ENCODE peak calls at places on chromosomes 6 and 20, in seven cellular contexts. T is H9, C is mesendoderm, H is neuronal stem cell, B is IMR-90, J is trophoblast cell, V is H1. X is an unnamed sample.

GRCh38 chr6:2563635-2564034 is 187.1 kb downstream of the MYLK4 start:
- DNase-seq in H (no peak), J (no peak), T (no peak), B (peak), C (no peak), V (no peak), X (no peak)

GRCh38 chr6:56520218-56520617 is 122.5 kb downstream of the DST start:
- DNase-seq in C (no peak), B (no peak), T (no peak), H (no peak), V (no peak), J (no peak), X (no peak)

GRCh38 chr6:30463242-30463641 is 26.1 kb upstream of the HLA-E start:
- DNase-seq in C (no peak), H (no peak), V (no peak), J (no peak), T (no peak), B (no peak), X (no peak)

GRCh38 chr6:39102024-39102820 is 12.8 kb downstream of the SAYSD1 start:
- DNase-seq in J (peak), H (peak), C (peak), V (no peak), B (peak), T (peak), X (peak)

GRCh38 chr6:92504509-92504908 is 914.9 kb downstream of the EPHA7 start:
- DNase-seq in H (no peak), C (no peak), J (no peak), T (no peak), V (no peak), B (no peak), X (no peak)

GRCh38 chr20:62101078-62101477 is 21.2 kb upstream of the LSM14B start:
- DNase-seq in T (no peak), C (no peak), V (no peak), J (no peak), B (no peak), H (no peak), X (no peak)

GRCh38 chr6:125004198-125004597 is 42.0 kb downstream of the RNF217 start:
- DNase-seq in J (peak), B (no peak), C (no peak), T (no peak), H (no peak), V (no peak), X (peak)

GRCh38 chr20:642398-643174 is 10.4 kb downstream of the SRXN1 start:
- DNase-seq in V (no peak), C (no peak), B (no peak), H (no peak), J (no peak), T (peak), X (no peak)

GRCh38 chr20:1664911-1665310 is 7.3 kb upstream of the SIRPG start:
- DNase-seq in B (no peak), H (no peak), J (no peak), V (no peak), C (no peak), T (no peak), X (no peak)

GRCh38 chr20:37346526-37347346 is 796 bp downstream of the SRC start:
- DNase-seq in C (no peak), T (peak), V (no peak), J (no peak), H (peak), B (no peak), X (no peak)

GRCh38 chr20:50584687-50585086 is 74.5 kb downstream of the PTPN1 start:
- DNase-seq in V (no peak), B (no peak), H (no peak), T (no peak), J (no peak), C (no peak), X (no peak)

GRCh38 chr6:33441457-33441856 is 12.9 kb upstream of the ZBTB9 start:
- DNase-seq in V (no peak), B (no peak), J (no peak), T (no peak), C (no peak), H (no peak), X (no peak)
- H3K18ac ChIP-seq in V (no peak), B (no peak), J (no peak), T (no peak), C (no peak), H (no peak), X (no peak)

GRCh38 chr6:46511320-46511719 is 20.1 kb upstream of the RCAN2 start:
- DNase-seq in V (no peak), J (no peak), B (no peak), H (no peak), C (no peak), T (no peak), X (no peak)
- H4K8ac ChIP-seq in V (no peak), J (no peak), B (no peak), H (no peak), C (no peak), T (no peak), X (no peak)

GRCh38 chr20:13644010-13644409 is 5.3 kb upstream of the TASP1 start:
- DNase-seq in T (no peak), B (no peak), J (no peak), C (no peak), H (no peak), V (no peak), X (peak)
- H3K18ac ChIP-seq in T (no peak), B (no peak), J (no peak), C (no peak), H (no peak), V (no peak), X (no peak)

GRCh38 chr6:160036331-160036695 is 67.4 kb downstream of the IGF2R start:
- DNase-seq in H (no peak), T (no peak), B (no peak), J (no peak), V (no peak), C (no peak), X (no peak)

GRCh38 chr6:160039441-160039840 is 70.6 kb downstream of the IGF2R start:
- DNase-seq in B (no peak), C (no peak), T (no peak), H (no peak), V (no peak), J (no peak), X (no peak)

GRCh38 chr6:160040055-160040454 is 71.2 kb downstream of the IGF2R start:
- DNase-seq in J (no peak), T (no peak), V (no peak), H (no peak), B (no peak), C (no peak), X (no peak)

GRCh38 chr6:160036790-160037206 is 67.9 kb downstream of the IGF2R start:
- DNase-seq in B (peak), T (no peak), H (no peak), V (no peak), C (no peak), J (no peak), X (no peak)

DNA sequence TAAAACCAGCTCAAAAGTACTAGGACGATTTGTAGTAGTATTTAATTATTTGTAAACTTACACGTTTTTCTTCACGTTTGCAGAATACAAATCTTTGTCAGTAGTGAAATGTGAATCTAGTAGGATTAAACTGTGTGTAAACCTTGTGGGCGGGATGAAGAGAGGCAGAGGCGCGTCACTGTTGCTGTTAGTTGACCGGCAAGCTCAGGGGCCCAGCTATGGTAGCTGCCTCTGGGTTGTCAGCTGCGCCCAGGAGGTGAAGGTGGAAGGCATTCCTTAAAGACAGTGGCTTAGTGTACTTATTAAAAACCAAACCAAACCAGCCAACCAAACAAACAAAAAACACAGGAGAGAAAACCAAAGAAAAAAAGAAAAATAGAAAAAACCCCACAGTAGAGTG is 69.6 kb downstream of the IGF2R start:
- DNase-seq in C (no peak), B (no peak), V (no peak), H (no peak), T (no peak), J (no peak), X (no peak)
- H4K8ac ChIP-seq in C (no peak), B (no peak), V (no peak), H (no peak), T (no peak), J (no peak), X (no peak)

GRCh38 chr20:44089987-44090674 is 96.9 kb downstream of the JPH2 start:
- DNase-seq in H (no peak), J (no peak), T (no peak), V (no peak), C (peak), B (peak), X (peak)
- H3K18ac ChIP-seq in H (no peak), J (no peak), T (no peak), V (peak), C (no peak), B (peak), X (peak)

GRCh38 chr20:64247970-64248841 is 7.3 kb upstream of the PCMTD2 start:
- DNase-seq in C (no peak), H (no peak), J (no peak), T (no peak), V (no peak), B (no peak), X (no peak)
- H4K8ac ChIP-seq in C (no peak), H (no peak), J (no peak), T (no peak), V (no peak), B (no peak), X (no peak)

GRCh38 chr20:31608256-31608980 is 3.3 kb downstream of the ID1 start:
- DNase-seq in C (peak), B (peak), V (no peak), J (peak), T (peak), H (peak), X (peak)
- H3K18ac ChIP-seq in C (peak), B (peak), V (peak), J (peak), T (peak), H (peak), X (peak)

GRCh38 chr6:34350100-34350936 is 42.2 kb downstream of the NUDT3 start:
- DNase-seq in H (no peak), B (peak), C (peak), T (no peak), V (no peak), J (no peak), X (peak)
- H4K8ac ChIP-seq in H (no peak), B (no peak), C (no peak), T (no peak), V (no peak), J (no peak), X (no peak)

GRCh38 chr20:8435251-8436035 is 303.4 kb downstream of the PLCB1 start:
- DNase-seq in B (no peak), H (no peak), C (no peak), T (no peak), J (no peak), V (no peak), X (no peak)
- H3K18ac ChIP-seq in B (no peak), H (no peak), C (no peak), T (no peak), J (no peak), V (no peak), X (no peak)